ENCODE peak calls at places on chromosomes 6 and 20, in four cellular contexts. C is IMR-90, G is spleen, X is uterus. L is an unnamed sample.

GRCh38 chr20:57598060-57598459 is 22.2 kb downstream of the ZBP1 start:
- DNase-seq in C (no peak), G (peak; percentile 76), X (no peak), L (no peak)

GRCh38 chr20:56566621-56567020 is 33.6 kb downstream of the FAM209B start:
- DNase-seq in C (no peak), G (no peak), X (no peak), L (no peak)

GRCh38 chr20:45951474-45951873 is 17.0 kb downstream of the PCIF1 start:
- DNase-seq in C (no peak), G (no peak), X (no peak), L (no peak)

GRCh38 chr6:20953019-20953418 is 418.8 kb downstream of the CDKAL1 start:
- DNase-seq in C (no peak), G (no peak), X (no peak), L (no peak)

GRCh38 chr6:118283759-118284158 is 264.3 kb upstream of the PLN start:
- DNase-seq in C (peak; percentile 68), G (no peak), X (peak; percentile 68), L (no peak)

GRCh38 chr6:89350281-89351037 is 2.1 kb downstream of the UBE2J1 start:
- DNase-seq in C (no peak), G (no peak), X (no peak), L (no peak)

GRCh38 chr6:105748737-105749161 is 337.4 kb upstream of the PRDM1 start:
- DNase-seq in C (peak; percentile 85), G (no peak), X (no peak), L (no peak)

GRCh38 chr6:111888928-111889696 is 15.9 kb upstream of the FYN start:
- DNase-seq in C (peak; percentile 30), G (no peak), X (peak; percentile 36), L (no peak)

GRCh38 chr6:95128439-95128838 is 448.9 kb upstream of the MANEA start:
- DNase-seq in C (no peak), G (no peak), X (no peak), L (no peak)

GRCh38 chr20:21280496-21281016 is 22.6 kb upstream of the XRN2 start:
- DNase-seq in C (no peak), G (no peak), X (no peak), L (no peak)

GRCh38 chr6:27553123-27553904 is 80.4 kb upstream of the ZNF184 start:
- DNase-seq in C (peak; percentile 57), G (no peak), X (no peak), L (no peak)

GRCh38 chr6:167668019-167668753 is 158.5 kb upstream of the AFDN start:
- DNase-seq in C (no peak), G (peak; percentile 20), X (no peak), L (no peak)

GRCh38 chr20:25076731-25077609 is 5.0 kb downstream of the VSX1 start:
- DNase-seq in C (peak; percentile 1), G (no peak), X (peak; percentile 41), L (no peak)

GRCh38 chr20:62784497-62784896 is 11.8 kb upstream of the MRGBP start:
- DNase-seq in C (no peak), G (no peak), X (no peak), L (no peak)
- TF ChIP-seq POLR2A in C (no peak), G (no peak), X (no peak), L (no peak)

GRCh38 chr6:18100296-18100695 is 22.2 kb downstream of the NHLRC1 start:
- DNase-seq in C (no peak), G (no peak), X (no peak), L (no peak)

GRCh38 chr6:18102783-18103509 is 19.5 kb downstream of the NHLRC1 start:
- DNase-seq in C (no peak), G (no peak), X (no peak), L (no peak)

GRCh38 chr6:18099501-18099900 is 23.0 kb downstream of the NHLRC1 start:
- DNase-seq in C (no peak), G (no peak), X (no peak), L (no peak)

GRCh38 chr6:18101873-18102272 is 20.6 kb downstream of the NHLRC1 start:
- DNase-seq in C (no peak), G (no peak), X (no peak), L (no peak)

GRCh38 chr6:18101271-18101670 is 21.2 kb downstream of the NHLRC1 start:
- DNase-seq in C (peak; percentile 73), G (no peak), X (no peak), L (no peak)
- H3K4me3 ChIP-seq in C (no peak overlapping the region), G (no peak overlapping the region), X (no peak overlapping the region), L (no peak overlapping the region)

GRCh38 chr6:122609881-122610689 is at the start of gene PKIB:
- DNase-seq in C (peak; percentile 51), G (peak; percentile 89), X (no peak), L (peak; percentile 53)

GRCh38 chr6:122615409-122615808 is 5.2 kb downstream of the PKIB start:
- DNase-seq in C (no peak), G (no peak), X (no peak), L (no peak)

GRCh38 chr6:122614303-122614702 is 4.1 kb downstream of the PKIB start:
- DNase-seq in C (no peak), G (no peak), X (no peak), L (no peak)

GRCh38 chr6:122612838-122613237 is 2.6 kb downstream of the PKIB start:
- DNase-seq in C (no peak), G (no peak), X (no peak), L (no peak)

GRCh38 chr6:122610690-122611455 is 668 bp downstream of the PKIB start:
- DNase-seq in C (no peak), G (peak; percentile 78), X (no peak), L (peak; percentile 28)
- TF ChIP-seq CTCF in C (no peak), G (no peak), X (no peak), L (no peak)

GRCh38 chr6:82954937-82955577 is 110.6 kb downstream of the UBE3D start:
- DNase-seq in C (peak; percentile 91), G (no peak), X (no peak), L (no peak)
- TF ChIP-seq POLR2A in C (no peak), G (no peak), X (no peak), L (no peak)

DNA sequence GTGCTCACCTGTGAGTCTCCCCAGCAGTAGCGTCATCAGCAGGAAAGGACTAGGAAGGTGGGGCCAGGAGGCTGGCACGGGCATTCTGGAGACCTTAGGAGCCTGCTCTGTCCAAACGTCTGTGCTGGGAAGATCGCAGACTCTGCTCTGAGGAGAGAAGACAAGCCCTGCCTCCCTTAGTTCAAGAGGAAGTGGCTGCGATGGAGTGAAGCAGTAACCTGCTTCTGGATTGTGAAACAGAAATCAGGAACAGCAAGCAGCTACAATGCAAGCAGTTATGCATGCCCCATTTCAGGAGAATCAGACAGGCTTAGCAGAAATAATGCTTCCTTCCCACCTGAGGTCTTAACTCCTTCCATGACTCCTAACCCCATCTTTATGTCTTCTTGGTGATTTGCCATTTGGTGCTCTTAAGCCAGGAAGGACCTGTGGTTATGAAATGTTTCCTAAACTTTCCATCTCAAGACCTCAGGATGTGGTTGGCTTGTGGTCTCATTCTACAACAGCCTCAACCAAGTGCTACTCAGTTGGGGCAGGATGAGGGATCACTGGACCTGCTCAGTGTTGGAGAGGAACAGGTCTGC is at the start of gene SIRPB1:
- DNase-seq in C (peak; percentile 0), G (peak; percentile 79), X (no peak), L (no peak)
- H3K4me3 ChIP-seq in C (no peak within 1 kb of the TSS), G (peak within 1 kb of the TSS; percentile 22), X (no peak within 1 kb of the TSS), L (no peak within 1 kb of the TSS)

GRCh38 chr6:30542915-30543314 is 13.4 kb downstream of the GNL1 start:
- DNase-seq in C (peak; percentile 63), G (no peak), X (no peak), L (peak; percentile 32)
- TF ChIP-seq CTCF in C (peak; percentile 18), G (no peak), X (no peak), L (no peak)

GRCh38 chr6:6964675-6965074 is 143.1 kb upstream of the RREB1 start:
- DNase-seq in C (no peak), G (no peak), X (no peak), L (no peak)
- TF ChIP-seq POLR2A in C (no peak), G (no peak), X (no peak), L (no peak)

GRCh38 chr6:37556884-37557644 is 57.4 kb upstream of the CCDC167 start:
- DNase-seq in C (no peak), G (peak; percentile 84), X (no peak), L (no peak)

GRCh38 chr6:37557645-37558114 is 58.0 kb upstream of the CCDC167 start:
- DNase-seq in C (no peak), G (no peak), X (no peak), L (no peak)

GRCh38 chr6:37552267-37552666 is 52.6 kb upstream of the CCDC167 start:
- DNase-seq in C (no peak), G (no peak), X (no peak), L (no peak)

GRCh38 chr6:37554480-37554819 is 54.8 kb upstream of the CCDC167 start:
- DNase-seq in C (peak; percentile 66), G (no peak), X (no peak), L (no peak)

GRCh38 chr6:37555040-37555781 is 55.5 kb upstream of the CCDC167 start:
- DNase-seq in C (no peak), G (no peak), X (no peak), L (no peak)
- H3K4me3 ChIP-seq in C (no peak overlapping the region), G (no peak overlapping the region), X (no peak overlapping the region), L (no peak overlapping the region)